ENCODE peak calls at places on chromosomes 3 and 15, in five cellular contexts. O is AG09309, G is RWPE1, V is H9, Y is cardiac fibroblast. A is an unnamed sample.

GRCh38 chr3:161305095-161305991 is 66.0 kb downstream of the SPTSSB start:
- DNase-seq in O (no peak), G (peak), V (no peak), Y (peak), A (no peak)

GRCh38 chr3:186821429-186822367 is 15.4 kb upstream of the RFC4 start:
- DNase-seq in O (peak), G (no peak), V (no peak), Y (peak), A (peak)

GRCh38 chr3:102979682-102980378 is 545.0 kb downstream of the ZPLD1 start:
- DNase-seq in O (peak), G (peak), V (no peak), Y (peak), A (no peak)

GRCh38 chr15:80072285-80072684 is 12.8 kb downstream of the ZFAND6 start:
- DNase-seq in O (peak), G (peak), V (no peak), Y (peak), A (no peak)

GRCh38 chr3:37141676-37142075 is 32.7 kb downstream of the LRRFIP2 start:
- DNase-seq in O (no peak), G (no peak), V (no peak), Y (no peak), A (no peak)

GRCh38 chr3:73405853-73406252 is 218.9 kb downstream of the PDZRN3 start:
- DNase-seq in O (peak), G (no peak), V (no peak), Y (peak), A (no peak)

GRCh38 chr3:9862391-9863235 is 17.4 kb downstream of the CIDEC start:
- DNase-seq in O (no peak), G (no peak), V (peak), Y (peak), A (no peak)

GRCh38 chr3:183664913-183665381 is 29.5 kb downstream of the KLHL24 start:
- DNase-seq in O (no peak), G (peak), V (no peak), Y (peak), A (no peak)

GRCh38 chr3:152398495-152398894 is 129.8 kb downstream of the MBNL1 start:
- DNase-seq in O (no peak), G (no peak), V (no peak), Y (peak), A (no peak)

GRCh38 chr15:78340243-78341056 is at the start of gene CRABP1:
- DNase-seq in O (no peak), G (no peak), V (peak), Y (no peak), A (no peak)

GRCh38 chr3:159844801-159845261 is 143.8 kb upstream of the IL12A start:
- DNase-seq in O (no peak), G (no peak), V (no peak), Y (no peak), A (no peak)

GRCh38 chr3:11749486-11749885 is 97.2 kb downstream of the TAMM41 start:
- DNase-seq in O (no peak), G (no peak), V (no peak), Y (no peak), A (no peak)

GRCh38 chr3:79369306-79369705 is 398.5 kb downstream of the ROBO1 start:
- DNase-seq in O (no peak), G (no peak), V (no peak), Y (peak), A (no peak)

GRCh38 chr15:93500155-93500554 is 411.1 kb upstream of the RGMA start:
- DNase-seq in O (no peak), G (no peak), V (no peak), Y (no peak), A (no peak)

GRCh38 chr3:23913873-23914743 is 2.7 kb downstream of the NKIRAS1 start:
- DNase-seq in O (no peak), G (no peak), V (no peak), Y (no peak), A (no peak)

GRCh38 chr15:98292442-98293240 is 332.1 kb downstream of the ARRDC4 start:
- DNase-seq in O (no peak), G (peak), V (peak), Y (peak), A (no peak)

GRCh38 chr3:14991818-14992612 is 44.6 kb downstream of the NR2C2 start:
- DNase-seq in O (no peak), G (no peak), V (no peak), Y (no peak), A (no peak)

GRCh38 chr3:28376424-28376823 is 27.8 kb upstream of the AZI2 start:
- DNase-seq in O (peak), G (peak), V (no peak), Y (peak), A (no peak)

GRCh38 chr3:46860381-46861292 is 2.6 kb downstream of the MYL3 start:
- DNase-seq in O (no peak), G (no peak), V (no peak), Y (no peak), A (no peak)

GRCh38 chr3:48716508-48716981 is 476 bp downstream of the IP6K2 start:
- DNase-seq in O (no peak), G (no peak), V (no peak), Y (no peak), A (no peak)

GRCh38 chr15:40755821-40756220 is 767 bp upstream of the RMDN3 start:
- DNase-seq in O (no peak), G (no peak), V (no peak), Y (no peak), A (no peak)

GRCh38 chr3:126329927-126330725 is 27.1 kb downstream of the KLF15 start:
- DNase-seq in O (no peak), G (no peak), V (no peak), Y (no peak), A (no peak)

GRCh38 chr15:72958634-72959033 is 93.6 kb upstream of the NEO1 start:
- DNase-seq in O (no peak), G (no peak), V (no peak), Y (no peak), A (no peak)

GRCh38 chr3:37183976-37184375 is 9.6 kb upstream of the LRRFIP2 start:
- DNase-seq in O (no peak), G (no peak), V (no peak), Y (peak), A (no peak)

GRCh38 chr15:31254431-31255175 is 72.0 kb upstream of the KLF13 start:
- DNase-seq in O (peak), G (no peak), V (no peak), Y (peak), A (no peak)

GRCh38 chr15:96421211-96421610 is 90.7 kb downstream of the NR2F2 start:
- DNase-seq in O (no peak), G (no peak), V (no peak), Y (no peak), A (no peak)

GRCh38 chr15:51191766-51192165 is 97.1 kb upstream of the TNFAIP8L3 start:
- DNase-seq in O (no peak), G (peak), V (no peak), Y (no peak), A (no peak)

GRCh38 chr3:112459750-112460149 is 39.5 kb downstream of the BTLA start:
- DNase-seq in O (no peak), G (no peak), V (no peak), Y (no peak), A (no peak)

GRCh38 chr15:69787791-69788190 is 309.9 kb downstream of the TLE3 start:
- DNase-seq in O (no peak), G (no peak), V (no peak), Y (no peak), A (peak)

GRCh38 chr15:47756872-47757271 is 39.6 kb downstream of the SEMA6D start:
- DNase-seq in O (peak), G (peak), V (no peak), Y (peak), A (no peak)

GRCh38 chr3:170621256-170621655 is 35.4 kb upstream of the SLC7A14 start:
- DNase-seq in O (no peak), G (no peak), V (no peak), Y (no peak), A (no peak)

GRCh38 chr3:54772707-54773106 is 155.2 kb downstream of the LRTM1 start:
- DNase-seq in O (no peak), G (no peak), V (no peak), Y (no peak), A (no peak)

GRCh38 chr3:32420138-32420981 is 28.7 kb downstream of the CMTM7 start:
- DNase-seq in O (no peak), G (peak), V (peak), Y (peak), A (no peak)

DNA sequence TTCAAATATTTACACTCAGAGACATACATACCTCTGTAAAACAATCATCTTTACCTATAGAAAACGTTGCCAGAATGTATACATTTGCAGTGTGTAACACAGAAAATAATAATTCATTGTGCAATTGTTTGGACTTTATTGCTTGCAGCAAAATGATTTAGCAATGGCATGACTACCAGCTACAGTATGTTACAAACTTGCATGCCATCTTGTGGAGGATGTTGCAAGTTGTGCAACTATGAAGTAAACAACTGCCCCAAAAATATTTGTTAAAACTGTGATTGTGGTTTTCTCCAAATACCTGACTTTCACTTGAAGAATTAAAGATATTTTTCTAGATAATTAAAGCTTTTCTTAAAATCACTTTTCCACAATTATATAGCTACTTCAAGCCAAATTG is 27.1 kb upstream of the C3orf49 start:
- DNase-seq in O (peak), G (peak), V (no peak), Y (peak), A (no peak)
- TF ChIP-seq CTCF in O (peak), G (no peak), V (peak), Y (peak), A (peak)

GRCh38 chr3:155424041-155424605 is 130.6 kb upstream of the STRIT1 start:
- DNase-seq in O (no peak), G (no peak), V (peak), Y (no peak), A (no peak)

GRCh38 chr3:155418426-155418825 is 124.9 kb upstream of the STRIT1 start:
- DNase-seq in O (no peak), G (no peak), V (no peak), Y (peak), A (no peak)

GRCh38 chr3:155417119-155417517 is 123.6 kb upstream of the STRIT1 start:
- DNase-seq in O (no peak), G (no peak), V (no peak), Y (no peak), A (no peak)

GRCh38 chr3:155423526-155423925 is 130.0 kb upstream of the STRIT1 start:
- DNase-seq in O (no peak), G (no peak), V (no peak), Y (no peak), A (no peak)

GRCh38 chr3:155420869-155421486 is 127.5 kb upstream of the STRIT1 start:
- DNase-seq in O (no peak), G (no peak), V (no peak), Y (no peak), A (no peak)
- TF ChIP-seq CTCF in O (no peak), G (no peak), V (peak), Y (no peak), A (peak)

GRCh38 chr3:29977360-29977759 is 629.0 kb upstream of the TGFBR2 start:
- DNase-seq in O (no peak), G (no peak), V (no peak), Y (no peak), A (no peak)

GRCh38 chr3:29978036-29978435 is 628.4 kb upstream of the TGFBR2 start:
- DNase-seq in O (no peak), G (peak), V (no peak), Y (no peak), A (no peak)

GRCh38 chr3:29973763-29974162 is 632.6 kb upstream of the TGFBR2 start:
- DNase-seq in O (no peak), G (no peak), V (no peak), Y (no peak), A (no peak)

GRCh38 chr3:29972594-29972993 is 633.8 kb upstream of the TGFBR2 start:
- DNase-seq in O (peak), G (no peak), V (no peak), Y (peak), A (no peak)

DNA sequence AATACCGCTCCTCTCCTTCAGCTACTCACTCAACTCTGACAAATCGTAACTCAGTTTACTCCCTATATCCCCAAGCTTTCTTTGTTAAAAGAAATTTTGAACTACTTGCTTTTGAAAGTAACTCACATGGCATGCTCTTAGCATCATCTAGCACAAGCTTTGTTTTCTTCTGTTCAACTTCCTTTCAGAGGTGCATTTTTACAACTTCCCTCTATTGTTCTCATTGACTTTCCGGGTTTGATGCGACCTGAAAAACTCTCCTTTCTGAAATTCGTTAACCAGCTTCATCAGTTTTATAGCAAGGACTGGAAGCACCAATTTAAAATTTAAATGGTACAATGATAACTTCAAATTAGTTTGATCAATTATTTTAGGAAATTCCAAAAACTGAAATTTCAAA is 629.5 kb upstream of the TGFBR2 start:
- DNase-seq in O (no peak), G (no peak), V (no peak), Y (no peak), A (no peak)
- TF ChIP-seq CTCF in O (no peak), G (no peak), V (no peak), Y (no peak), A (no peak)

GRCh38 chr15:94582368-94582767 is 351.0 kb downstream of the MCTP2 start:
- DNase-seq in O (no peak), G (peak), V (peak), Y (peak), A (peak)
- TF ChIP-seq CTCF in O (no peak), G (peak), V (peak), Y (no peak), A (no peak)